ENCODE peak calls at places on chromosomes 13 and 19, in six cellular contexts. One of them, this sample, is unnamed.

GRCh38 chr19:19749332-19750130 is 16.6 kb upstream of the ZNF14 start:
- DNase-seq in uterus: no peak
- DNase-seq in brain microvascular endothelial cell: no peak
- DNase-seq in cardiac muscle cell: no peak
- DNase-seq in body of pancreas: no peak
- DNase-seq in coronary artery: peak
- DNase-seq in this sample: no peak

GRCh38 chr19:21912654-21913053 is 76.7 kb upstream of the ZNF43 start:
- DNase-seq in uterus: no peak
- DNase-seq in brain microvascular endothelial cell: no peak
- DNase-seq in cardiac muscle cell: no peak
- DNase-seq in body of pancreas: no peak
- DNase-seq in coronary artery: no peak
- DNase-seq in this sample: no peak

GRCh38 chr13:84570831-84571230 is 688.6 kb upstream of the SLITRK1 start:
- DNase-seq in uterus: no peak
- DNase-seq in brain microvascular endothelial cell: no peak
- DNase-seq in cardiac muscle cell: no peak
- DNase-seq in body of pancreas: no peak
- DNase-seq in coronary artery: no peak
- DNase-seq in this sample: no peak

GRCh38 chr19:39398297-39398864 is 7.2 kb downstream of the MED29 start:
- DNase-seq in uterus: peak
- DNase-seq in brain microvascular endothelial cell: peak
- DNase-seq in cardiac muscle cell: peak
- DNase-seq in body of pancreas: peak
- DNase-seq in coronary artery: no peak
- DNase-seq in this sample: peak

GRCh38 chr13:51067376-51068125 is 43.5 kb downstream of the C13orf42 start:
- DNase-seq in uterus: no peak
- DNase-seq in brain microvascular endothelial cell: no peak
- DNase-seq in cardiac muscle cell: no peak
- DNase-seq in body of pancreas: no peak
- DNase-seq in coronary artery: no peak
- DNase-seq in this sample: no peak

GRCh38 chr13:97224544-97225324 is 2.6 kb downstream of the MBNL2 start:
- DNase-seq in uterus: no peak
- DNase-seq in brain microvascular endothelial cell: peak
- DNase-seq in cardiac muscle cell: peak
- DNase-seq in body of pancreas: peak
- DNase-seq in coronary artery: no peak
- DNase-seq in this sample: peak

GRCh38 chr13:33510350-33510749 is 224.8 kb upstream of the STARD13 start:
- DNase-seq in uterus: no peak
- DNase-seq in brain microvascular endothelial cell: no peak
- DNase-seq in cardiac muscle cell: no peak
- DNase-seq in body of pancreas: no peak
- DNase-seq in coronary artery: no peak
- DNase-seq in this sample: no peak

GRCh38 chr13:100156786-100157185 is 67.9 kb downstream of the PCCA start:
- DNase-seq in uterus: no peak
- DNase-seq in brain microvascular endothelial cell: no peak
- DNase-seq in cardiac muscle cell: peak
- DNase-seq in body of pancreas: no peak
- DNase-seq in coronary artery: no peak
- DNase-seq in this sample: peak

GRCh38 chr19:57267294-57267693 is 13.0 kb upstream of the ZNF460 start:
- DNase-seq in uterus: no peak
- DNase-seq in brain microvascular endothelial cell: no peak
- DNase-seq in cardiac muscle cell: no peak
- DNase-seq in body of pancreas: no peak
- DNase-seq in coronary artery: no peak
- DNase-seq in this sample: no peak

GRCh38 chr19:16824658-16825311 is 4.4 kb upstream of the SIN3B start:
- DNase-seq in uterus: peak
- DNase-seq in brain microvascular endothelial cell: peak
- DNase-seq in cardiac muscle cell: peak
- DNase-seq in body of pancreas: no peak
- DNase-seq in coronary artery: no peak
- DNase-seq in this sample: no peak

GRCh38 chr13:106176103-106176502 is 359.4 kb downstream of the EFNB2 start:
- DNase-seq in uterus: no peak
- DNase-seq in brain microvascular endothelial cell: no peak
- DNase-seq in cardiac muscle cell: peak
- DNase-seq in body of pancreas: no peak
- DNase-seq in coronary artery: no peak
- DNase-seq in this sample: no peak

GRCh38 chr13:48818495-48818961 is 157.2 kb upstream of the FNDC3A start:
- DNase-seq in uterus: no peak
- DNase-seq in brain microvascular endothelial cell: peak
- DNase-seq in cardiac muscle cell: peak
- DNase-seq in body of pancreas: no peak
- DNase-seq in coronary artery: no peak
- DNase-seq in this sample: peak

GRCh38 chr19:6489278-6490061 is 7.9 kb upstream of the DENND1C start:
- DNase-seq in uterus: no peak
- DNase-seq in brain microvascular endothelial cell: no peak
- DNase-seq in cardiac muscle cell: no peak
- DNase-seq in body of pancreas: no peak
- DNase-seq in coronary artery: no peak
- DNase-seq in this sample: no peak

GRCh38 chr13:109818891-109819290 is 32.5 kb upstream of the IRS2 start:
- DNase-seq in uterus: no peak
- DNase-seq in brain microvascular endothelial cell: no peak
- DNase-seq in cardiac muscle cell: peak
- DNase-seq in body of pancreas: no peak
- DNase-seq in coronary artery: no peak
- DNase-seq in this sample: peak

GRCh38 chr19:17611462-17612244 is 56.2 kb downstream of the COLGALT1 start:
- DNase-seq in uterus: no peak
- DNase-seq in brain microvascular endothelial cell: no peak
- DNase-seq in cardiac muscle cell: no peak
- DNase-seq in body of pancreas: no peak
- DNase-seq in coronary artery: no peak
- DNase-seq in this sample: no peak

GRCh38 chr19:40822161-40822560 is 23.2 kb downstream of the EGLN2 start:
- DNase-seq in uterus: no peak
- DNase-seq in brain microvascular endothelial cell: no peak
- DNase-seq in cardiac muscle cell: no peak
- DNase-seq in body of pancreas: no peak
- DNase-seq in coronary artery: no peak
- DNase-seq in this sample: no peak

GRCh38 chr19:16886305-16886880 is 2.4 kb upstream of the F2RL3 start:
- DNase-seq in uterus: peak
- DNase-seq in brain microvascular endothelial cell: peak
- DNase-seq in cardiac muscle cell: peak
- DNase-seq in body of pancreas: peak
- DNase-seq in coronary artery: no peak
- DNase-seq in this sample: no peak

GRCh38 chr13:29511980-29512379 is 83.5 kb downstream of the SLC7A1 start:
- DNase-seq in uterus: peak
- DNase-seq in brain microvascular endothelial cell: no peak
- DNase-seq in cardiac muscle cell: peak
- DNase-seq in body of pancreas: no peak
- DNase-seq in coronary artery: no peak
- DNase-seq in this sample: no peak
- H3K27ac ChIP-seq in uterus: peak
- H3K27ac ChIP-seq in brain microvascular endothelial cell: no peak
- H3K27ac ChIP-seq in cardiac muscle cell: no peak
- H3K27ac ChIP-seq in body of pancreas: no peak
- H3K27ac ChIP-seq in coronary artery: no peak
- H3K27ac ChIP-seq in this sample: peak

DNA sequence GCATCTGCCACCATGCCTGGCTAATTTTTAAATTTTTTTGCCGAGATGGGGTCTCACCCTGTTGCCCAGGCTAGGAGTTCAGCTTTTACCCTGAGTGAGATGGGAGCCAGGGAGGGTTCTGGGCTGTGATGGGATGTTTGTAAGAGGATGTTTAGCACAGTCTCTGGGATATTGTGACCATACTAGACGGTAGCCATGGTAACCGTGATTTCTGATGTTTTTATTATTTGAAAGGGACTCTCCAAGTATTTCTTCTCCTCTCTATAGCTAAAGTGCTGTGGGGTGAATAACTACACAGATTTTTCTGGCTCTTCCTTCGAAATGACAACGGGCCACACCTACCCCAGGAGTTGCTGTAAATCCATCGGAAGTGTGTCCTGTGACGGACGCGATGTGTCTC is 10.4 kb downstream of the TSPAN16 start:
- DNase-seq in uterus: no peak
- DNase-seq in brain microvascular endothelial cell: no peak
- DNase-seq in cardiac muscle cell: peak
- DNase-seq in body of pancreas: no peak
- DNase-seq in coronary artery: no peak
- DNase-seq in this sample: no peak
- TF ChIP-seq CTCF in uterus: no peak
- TF ChIP-seq CTCF in brain microvascular endothelial cell: no peak
- TF ChIP-seq CTCF in cardiac muscle cell: no peak
- TF ChIP-seq CTCF in body of pancreas: no peak
- TF ChIP-seq CTCF in coronary artery: no peak
- TF ChIP-seq CTCF in this sample: no peak

DNA sequence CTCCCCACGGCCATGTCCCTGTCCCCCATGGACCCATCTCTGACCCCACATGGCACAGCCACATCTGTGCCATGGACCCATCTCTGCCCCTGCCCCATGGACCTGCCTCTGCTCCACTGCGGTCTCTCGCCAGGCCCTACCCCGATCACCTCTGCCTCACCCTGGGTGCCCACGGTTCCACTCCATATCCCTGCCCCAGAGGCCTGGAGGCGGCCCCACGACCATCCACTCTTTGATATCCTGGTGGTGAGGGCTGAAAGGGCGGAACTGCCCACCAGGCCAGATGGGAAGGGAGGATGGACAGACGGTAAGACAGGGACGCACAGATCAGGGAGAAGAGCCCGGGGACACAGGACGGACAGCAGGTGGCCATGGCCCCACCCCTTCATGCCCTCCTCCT is 327 bp downstream of the PTGER1 start:
- DNase-seq in uterus: no peak
- DNase-seq in brain microvascular endothelial cell: no peak
- DNase-seq in cardiac muscle cell: no peak
- DNase-seq in body of pancreas: no peak
- DNase-seq in coronary artery: no peak
- DNase-seq in this sample: no peak
- H3K27ac ChIP-seq in uterus: peak
- H3K27ac ChIP-seq in brain microvascular endothelial cell: no peak
- H3K27ac ChIP-seq in cardiac muscle cell: no peak
- H3K27ac ChIP-seq in body of pancreas: no peak
- H3K27ac ChIP-seq in coronary artery: no peak
- H3K27ac ChIP-seq in this sample: peak

GRCh38 chr13:98478134-98479129 is 98.5 kb downstream of the STK24 start:
- DNase-seq in uterus: no peak
- DNase-seq in brain microvascular endothelial cell: peak
- DNase-seq in cardiac muscle cell: peak
- DNase-seq in body of pancreas: no peak
- DNase-seq in coronary artery: no peak
- DNase-seq in this sample: no peak
- TF ChIP-seq CTCF in uterus: no peak
- TF ChIP-seq CTCF in brain microvascular endothelial cell: no peak
- TF ChIP-seq CTCF in cardiac muscle cell: no peak
- TF ChIP-seq CTCF in body of pancreas: no peak
- TF ChIP-seq CTCF in coronary artery: no peak
- TF ChIP-seq CTCF in this sample: no peak

GRCh38 chr19:8457209-8457608 is 12.4 kb downstream of the HNRNPM start:
- DNase-seq in uterus: no peak
- DNase-seq in brain microvascular endothelial cell: no peak
- DNase-seq in cardiac muscle cell: no peak
- DNase-seq in body of pancreas: no peak
- DNase-seq in coronary artery: no peak
- DNase-seq in this sample: no peak

GRCh38 chr19:8454218-8454617 is 9.4 kb downstream of the HNRNPM start:
- DNase-seq in uterus: no peak
- DNase-seq in brain microvascular endothelial cell: no peak
- DNase-seq in cardiac muscle cell: no peak
- DNase-seq in body of pancreas: no peak
- DNase-seq in coronary artery: no peak
- DNase-seq in this sample: no peak

GRCh38 chr19:8456064-8456463 is 11.3 kb downstream of the HNRNPM start:
- DNase-seq in uterus: no peak
- DNase-seq in brain microvascular endothelial cell: no peak
- DNase-seq in cardiac muscle cell: no peak
- DNase-seq in body of pancreas: peak
- DNase-seq in coronary artery: no peak
- DNase-seq in this sample: no peak

GRCh38 chr19:8453616-8454015 is 8.8 kb downstream of the HNRNPM start:
- DNase-seq in uterus: no peak
- DNase-seq in brain microvascular endothelial cell: no peak
- DNase-seq in cardiac muscle cell: no peak
- DNase-seq in body of pancreas: no peak
- DNase-seq in coronary artery: no peak
- DNase-seq in this sample: no peak

GRCh38 chr19:8455018-8455417 is 10.2 kb downstream of the HNRNPM start:
- DNase-seq in uterus: no peak
- DNase-seq in brain microvascular endothelial cell: no peak
- DNase-seq in cardiac muscle cell: no peak
- DNase-seq in body of pancreas: no peak
- DNase-seq in coronary artery: no peak
- DNase-seq in this sample: no peak
- H3K27ac ChIP-seq in uterus: no peak
- H3K27ac ChIP-seq in brain microvascular endothelial cell: no peak
- H3K27ac ChIP-seq in cardiac muscle cell: no peak
- H3K27ac ChIP-seq in body of pancreas: no peak
- H3K27ac ChIP-seq in coronary artery: no peak
- H3K27ac ChIP-seq in this sample: no peak

This sample was measured in RWPE1.